ENCODE peak calls at places on chromosomes 5 and 9, in eight cellular contexts. One of them, this sample, is unnamed.
A peak's percentile ranks its signal among the peaks of the same experiment; 100 is the strongest.

GRCh38 chr9:128372784-128373183 is 1.6 kb downstream of the URM1 start:
- DNase-seq in K562: no peak
- DNase-seq in mammary epithelial cell: no peak
- DNase-seq in GM23248: peak; percentile 55
- DNase-seq in PC-3: peak; percentile 4
- DNase-seq in fibroblast of lung: peak; percentile 32
- DNase-seq in kidney: no peak
- DNase-seq in neuronal stem cell: no peak
- DNase-seq in this sample: no peak

GRCh38 chr5:26492835-26493459 is 545.4 kb downstream of the CDH9 start:
- DNase-seq in K562: no peak
- DNase-seq in PC-3: no peak
- DNase-seq in kidney: no peak
- DNase-seq in GM23248: no peak
- DNase-seq in neuronal stem cell: no peak
- DNase-seq in fibroblast of lung: no peak
- DNase-seq in mammary epithelial cell: no peak
- DNase-seq in this sample: no peak

GRCh38 chr9:72280913-72281500 is 84.0 kb downstream of the ZFAND5 start:
- DNase-seq in mammary epithelial cell: peak; percentile 50
- DNase-seq in PC-3: peak; percentile 64
- DNase-seq in GM23248: peak; percentile 78
- DNase-seq in neuronal stem cell: peak; percentile 65
- DNase-seq in fibroblast of lung: peak; percentile 54
- DNase-seq in K562: peak; percentile 57
- DNase-seq in kidney: peak; percentile 80
- DNase-seq in this sample: peak; percentile 59

GRCh38 chr5:181241393-181241975 is 2.2 kb downstream of the RACK1 start:
- DNase-seq in kidney: no peak
- DNase-seq in mammary epithelial cell: peak; percentile 82
- DNase-seq in neuronal stem cell: no peak
- DNase-seq in PC-3: peak; percentile 81
- DNase-seq in fibroblast of lung: peak; percentile 77
- DNase-seq in K562: no peak
- DNase-seq in GM23248: peak; percentile 96
- DNase-seq in this sample: peak; percentile 29

GRCh38 chr5:174188300-174188699 is 142.8 kb downstream of the NSG2 start:
- DNase-seq in fibroblast of lung: no peak
- DNase-seq in K562: no peak
- DNase-seq in GM23248: peak; percentile 4
- DNase-seq in neuronal stem cell: no peak
- DNase-seq in PC-3: peak; percentile 21
- DNase-seq in kidney: no peak
- DNase-seq in mammary epithelial cell: no peak
- DNase-seq in this sample: no peak

GRCh38 chr5:157456301-157456700 is 3.7 kb upstream of the NIPAL4 start:
- DNase-seq in GM23248: no peak
- DNase-seq in kidney: no peak
- DNase-seq in K562: no peak
- DNase-seq in fibroblast of lung: no peak
- DNase-seq in neuronal stem cell: no peak
- DNase-seq in mammary epithelial cell: no peak
- DNase-seq in PC-3: no peak
- DNase-seq in this sample: no peak

GRCh38 chr5:135133698-135134515 is 99.9 kb upstream of the PITX1 start:
- DNase-seq in mammary epithelial cell: no peak
- DNase-seq in GM23248: no peak
- DNase-seq in fibroblast of lung: no peak
- DNase-seq in neuronal stem cell: no peak
- DNase-seq in kidney: peak; percentile 61
- DNase-seq in PC-3: no peak
- DNase-seq in K562: peak; percentile 98
- DNase-seq in this sample: no peak

GRCh38 chr5:125043781-125044391 is 297.4 kb upstream of the ZNF608 start:
- DNase-seq in kidney: peak; percentile 75
- DNase-seq in GM23248: peak; percentile 20
- DNase-seq in fibroblast of lung: peak; percentile 95
- DNase-seq in mammary epithelial cell: peak; percentile 66
- DNase-seq in neuronal stem cell: no peak
- DNase-seq in PC-3: peak; percentile 92
- DNase-seq in K562: no peak
- DNase-seq in this sample: peak; percentile 72

GRCh38 chr9:18834740-18835361 is 198.2 kb downstream of the SAXO1 start:
- DNase-seq in PC-3: no peak
- DNase-seq in neuronal stem cell: no peak
- DNase-seq in kidney: no peak
- DNase-seq in mammary epithelial cell: no peak
- DNase-seq in GM23248: no peak
- DNase-seq in fibroblast of lung: no peak
- DNase-seq in K562: no peak
- DNase-seq in this sample: no peak

DNA sequence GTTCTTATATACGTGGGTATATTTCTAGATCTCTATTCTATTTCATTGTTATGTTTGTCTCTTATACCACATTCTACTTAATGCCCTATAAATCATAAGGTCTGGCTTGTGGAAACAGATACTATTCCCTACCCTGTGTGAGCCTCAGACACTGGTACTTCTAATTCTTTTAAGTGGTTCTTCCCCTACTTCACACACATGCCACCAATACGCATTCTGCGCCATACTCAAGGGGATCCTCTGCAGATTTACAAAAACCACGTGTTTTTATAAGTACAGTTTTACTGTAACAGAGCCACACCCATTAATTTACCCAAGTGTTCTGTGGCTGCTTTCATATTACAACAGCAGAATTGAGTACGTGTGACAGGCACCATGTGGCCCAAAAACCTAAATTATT is 195.6 kb downstream of the SAXO1 start:
- DNase-seq in kidney: no peak
- DNase-seq in mammary epithelial cell: no peak
- DNase-seq in neuronal stem cell: no peak
- DNase-seq in K562: no peak
- DNase-seq in GM23248: no peak
- DNase-seq in fibroblast of lung: no peak
- DNase-seq in PC-3: no peak
- DNase-seq in this sample: no peak
- H3K27ac ChIP-seq in kidney: no peak overlapping the region
- H3K27ac ChIP-seq in mammary epithelial cell: no peak overlapping the region
- H3K27ac ChIP-seq in neuronal stem cell: no peak overlapping the region
- H3K27ac ChIP-seq in K562: no peak overlapping the region
- H3K27ac ChIP-seq in GM23248: no peak overlapping the region
- H3K27ac ChIP-seq in fibroblast of lung: no peak overlapping the region
- H3K27ac ChIP-seq in PC-3: no peak overlapping the region
- H3K27ac ChIP-seq in this sample: no peak overlapping the region

DNA sequence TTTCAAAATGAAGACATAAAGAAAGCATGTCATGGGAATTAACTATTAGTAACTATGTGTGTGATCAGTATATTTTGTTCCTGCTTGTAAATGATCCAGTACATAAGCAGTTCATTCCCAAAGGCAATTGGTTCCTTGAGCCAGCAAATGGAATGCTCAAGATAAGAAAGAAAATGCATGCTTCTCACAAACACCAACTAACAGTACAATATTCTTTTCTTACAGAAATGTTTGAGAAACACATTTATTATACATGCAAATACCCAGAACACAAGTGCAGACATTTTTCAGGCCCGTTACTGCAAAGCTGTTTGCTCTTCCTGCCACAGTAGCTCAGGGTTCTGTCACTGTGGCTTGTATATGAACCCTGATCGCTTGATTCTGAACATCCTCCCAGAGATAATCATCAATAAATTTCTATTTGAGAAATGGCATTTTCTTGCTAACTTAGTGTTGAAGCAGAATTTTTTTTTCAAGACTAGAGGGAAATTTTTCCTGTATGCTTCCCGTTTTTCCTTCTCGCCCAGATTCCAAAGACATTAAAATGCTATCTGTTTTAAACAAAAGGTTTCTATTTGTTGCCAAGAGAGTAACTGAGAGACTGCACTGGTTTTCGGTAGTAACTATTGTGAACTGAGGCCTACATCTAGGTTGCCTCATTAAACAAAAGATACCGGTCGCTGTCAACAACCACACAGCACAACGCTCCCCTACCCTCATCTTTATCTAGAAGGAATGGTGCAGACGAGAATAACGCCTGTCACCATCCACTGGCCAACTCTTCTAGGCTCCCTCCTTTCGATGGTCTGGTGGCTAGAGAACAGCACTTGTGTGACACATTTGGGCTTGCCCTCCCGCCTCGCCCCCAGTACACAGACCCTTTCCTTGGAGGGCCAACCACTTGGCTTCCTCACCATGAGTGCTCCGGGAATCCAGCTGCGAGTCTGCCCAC is 1.7 kb downstream of the GNAQ start:
- DNase-seq in GM23248: peak; percentile 48
- DNase-seq in fibroblast of lung: peak; percentile 54
- DNase-seq in neuronal stem cell: no peak
- DNase-seq in K562: no peak
- DNase-seq in PC-3: no peak
- DNase-seq in mammary epithelial cell: no peak
- DNase-seq in kidney: no peak
- DNase-seq in this sample: no peak
- H3K9ac ChIP-seq in GM23248: peak overlapping the region; percentile 93
- H3K9ac ChIP-seq in fibroblast of lung: peak overlapping the region; percentile 65
- H3K9ac ChIP-seq in neuronal stem cell: peak overlapping the region; percentile 94
- H3K9ac ChIP-seq in K562: peak overlapping the region; percentile 66
- H3K9ac ChIP-seq in PC-3: peak overlapping the region; percentile 60
- H3K9ac ChIP-seq in mammary epithelial cell: peak overlapping the region; percentile 73
- H3K9ac ChIP-seq in kidney: peak overlapping the region; percentile 86
- H3K9ac ChIP-seq in this sample: peak overlapping the region; percentile 81

DNA sequence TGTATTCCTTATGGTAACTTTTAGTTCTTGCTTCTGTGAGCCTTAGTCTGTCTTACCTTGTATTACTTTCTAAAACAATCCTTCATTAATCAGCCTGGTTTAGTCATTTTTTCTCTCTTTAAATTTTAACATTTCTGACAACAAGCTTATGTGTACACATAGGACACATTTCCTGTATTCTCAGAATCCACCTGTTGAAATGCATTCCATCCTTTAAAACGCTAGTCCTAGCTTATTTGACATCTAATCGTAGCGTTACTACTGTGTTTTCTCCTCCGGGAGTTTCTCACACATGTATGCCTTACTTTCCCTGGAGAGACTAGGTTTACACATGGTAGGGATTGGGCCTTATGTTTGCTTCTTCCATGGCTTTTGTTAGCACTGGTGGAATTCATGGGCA is 3.8 kb downstream of the TARS1 start:
- DNase-seq in neuronal stem cell: no peak
- DNase-seq in GM23248: no peak
- DNase-seq in mammary epithelial cell: no peak
- DNase-seq in kidney: no peak
- DNase-seq in PC-3: no peak
- DNase-seq in K562: no peak
- DNase-seq in fibroblast of lung: no peak
- DNase-seq in this sample: no peak
- H3K27ac ChIP-seq in neuronal stem cell: no peak overlapping the region
- H3K27ac ChIP-seq in GM23248: no peak overlapping the region
- H3K27ac ChIP-seq in mammary epithelial cell: no peak overlapping the region
- H3K27ac ChIP-seq in kidney: no peak overlapping the region
- H3K27ac ChIP-seq in PC-3: no peak overlapping the region
- H3K27ac ChIP-seq in K562: peak overlapping the region; percentile 11
- H3K27ac ChIP-seq in fibroblast of lung: no peak overlapping the region
- H3K27ac ChIP-seq in this sample: no peak overlapping the region

GRCh38 chr5:119324842-119325241 is 31.0 kb upstream of the TNFAIP8 start:
- DNase-seq in K562: no peak
- DNase-seq in GM23248: no peak
- DNase-seq in fibroblast of lung: no peak
- DNase-seq in mammary epithelial cell: no peak
- DNase-seq in kidney: no peak
- DNase-seq in neuronal stem cell: no peak
- DNase-seq in PC-3: no peak
- DNase-seq in this sample: no peak
- H3K9ac ChIP-seq in K562: peak overlapping the region; percentile 81
- H3K9ac ChIP-seq in GM23248: peak overlapping the region; percentile 62
- H3K9ac ChIP-seq in fibroblast of lung: no peak overlapping the region
- H3K9ac ChIP-seq in mammary epithelial cell: peak overlapping the region; percentile 84
- H3K9ac ChIP-seq in kidney: no peak overlapping the region
- H3K9ac ChIP-seq in neuronal stem cell: no peak overlapping the region
- H3K9ac ChIP-seq in PC-3: peak overlapping the region; percentile 63
- H3K9ac ChIP-seq in this sample: peak overlapping the region; percentile 40

DNA sequence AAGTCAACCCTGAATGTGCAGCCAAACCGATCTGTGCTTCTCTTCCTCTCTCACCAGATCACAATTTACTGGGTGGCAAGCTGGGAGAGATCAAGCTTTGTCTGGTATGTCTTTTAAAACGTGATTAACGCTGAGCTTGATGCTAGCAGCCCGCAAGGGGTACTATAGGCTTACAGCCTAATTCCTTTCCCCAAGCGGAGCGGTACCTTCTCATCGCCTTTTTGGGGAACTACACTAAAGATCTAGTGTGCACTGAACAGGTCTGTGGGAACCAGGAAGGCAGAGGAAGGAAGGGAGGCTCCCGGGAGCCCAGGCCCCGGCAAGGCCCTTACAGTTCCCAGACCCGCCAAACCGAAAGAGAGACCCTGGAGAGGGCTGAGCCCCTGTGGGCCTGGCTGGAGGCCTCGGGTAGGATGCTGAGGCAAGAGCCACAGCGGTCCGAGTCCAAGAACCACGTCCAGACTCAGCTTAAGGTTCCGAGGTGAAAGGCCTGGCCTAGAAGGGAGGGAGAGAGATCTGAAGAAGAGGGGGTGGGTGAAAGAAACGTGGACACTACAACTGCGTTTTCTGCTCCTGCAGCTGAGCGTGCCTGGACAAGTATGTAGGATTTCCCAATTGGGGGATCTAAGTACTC is 2.7 kb downstream of the NR2F1-AS1 start:
- DNase-seq in mammary epithelial cell: no peak
- DNase-seq in K562: no peak
- DNase-seq in fibroblast of lung: peak; percentile 77
- DNase-seq in PC-3: no peak
- DNase-seq in neuronal stem cell: no peak
- DNase-seq in kidney: no peak
- DNase-seq in GM23248: no peak
- DNase-seq in this sample: no peak
- H3K27ac ChIP-seq in mammary epithelial cell: no peak overlapping the region
- H3K27ac ChIP-seq in K562: no peak overlapping the region
- H3K27ac ChIP-seq in fibroblast of lung: peak overlapping the region; percentile 84
- H3K27ac ChIP-seq in PC-3: peak overlapping the region; percentile 70
- H3K27ac ChIP-seq in neuronal stem cell: peak overlapping the region; percentile 16
- H3K27ac ChIP-seq in kidney: peak overlapping the region; percentile 95
- H3K27ac ChIP-seq in GM23248: no peak overlapping the region
- H3K27ac ChIP-seq in this sample: no peak overlapping the region

GRCh38 chr5:10563940-10564837 is at the start of gene ANKRD33B:
- DNase-seq in K562: peak; percentile 93
- DNase-seq in fibroblast of lung: peak; percentile 66
- DNase-seq in GM23248: peak; percentile 79
- DNase-seq in mammary epithelial cell: peak; percentile 65
- DNase-seq in PC-3: peak; percentile 88
- DNase-seq in kidney: peak; percentile 92
- DNase-seq in neuronal stem cell: peak; percentile 77
- DNase-seq in this sample: peak; percentile 78
- H3K9ac ChIP-seq in K562: peak within 1 kb of the TSS; percentile 13
- H3K9ac ChIP-seq in fibroblast of lung: peak within 1 kb of the TSS; percentile 80
- H3K9ac ChIP-seq in GM23248: peak within 1 kb of the TSS; percentile 79
- H3K9ac ChIP-seq in mammary epithelial cell: peak within 1 kb of the TSS; percentile 60
- H3K9ac ChIP-seq in PC-3: peak within 1 kb of the TSS; percentile 89
- H3K9ac ChIP-seq in kidney: peak within 1 kb of the TSS; percentile 69
- H3K9ac ChIP-seq in neuronal stem cell: peak within 1 kb of the TSS; percentile 92
- H3K9ac ChIP-seq in this sample: peak within 1 kb of the TSS; percentile 97